ENCODE peak calls at places on chromosomes 3 and 15, in four cellular contexts. One of them, this sample, is unnamed.

GRCh38 chr15:25544076-25544475 is 105.3 kb upstream of the UBE3A start:
- DNase-seq in WERI-Rb-1: peak; percentile 82
- DNase-seq in HAP-1: no peak
- DNase-seq in neural progenitor cell: no peak
- DNase-seq in this sample: no peak

GRCh38 chr3:169765281-169765624 is 393 bp upstream of the TERC start:
- DNase-seq in WERI-Rb-1: no peak
- DNase-seq in HAP-1: no peak
- DNase-seq in neural progenitor cell: no peak
- DNase-seq in this sample: no peak

GRCh38 chr3:16253601-16254000 is 11.1 kb downstream of the DPH3 start:
- DNase-seq in HAP-1: no peak
- DNase-seq in neural progenitor cell: no peak
- DNase-seq in WERI-Rb-1: no peak
- DNase-seq in this sample: peak; percentile 24

GRCh38 chr3:177977381-177978158 is 558.7 kb upstream of the KCNMB2 start:
- DNase-seq in HAP-1: no peak
- DNase-seq in neural progenitor cell: no peak
- DNase-seq in WERI-Rb-1: no peak
- DNase-seq in this sample: no peak

GRCh38 chr15:66151809-66152208 is 101.7 kb downstream of the MEGF11 start:
- DNase-seq in WERI-Rb-1: peak; percentile 66
- DNase-seq in HAP-1: no peak
- DNase-seq in neural progenitor cell: peak; percentile 63
- DNase-seq in this sample: peak; percentile 18

GRCh38 chr3:9087831-9088413 is 124.7 kb upstream of the RAD18 start:
- DNase-seq in neural progenitor cell: no peak
- DNase-seq in WERI-Rb-1: no peak
- DNase-seq in HAP-1: no peak
- DNase-seq in this sample: no peak

GRCh38 chr3:62036726-62037125 is 336.6 kb downstream of the FEZF2 start:
- DNase-seq in HAP-1: no peak
- DNase-seq in neural progenitor cell: no peak
- DNase-seq in WERI-Rb-1: no peak
- DNase-seq in this sample: no peak

GRCh38 chr15:82828064-82828463 is 18.6 kb downstream of the WHAMM start:
- DNase-seq in HAP-1: no peak
- DNase-seq in WERI-Rb-1: no peak
- DNase-seq in neural progenitor cell: no peak
- DNase-seq in this sample: no peak

GRCh38 chr15:74442604-74443003 is 8.8 kb upstream of the SEMA7A start:
- DNase-seq in WERI-Rb-1: no peak
- DNase-seq in HAP-1: no peak
- DNase-seq in neural progenitor cell: no peak
- DNase-seq in this sample: no peak

GRCh38 chr15:36831125-36831914 is 251.9 kb downstream of the CDIN1 start:
- DNase-seq in WERI-Rb-1: no peak
- DNase-seq in HAP-1: no peak
- DNase-seq in neural progenitor cell: no peak
- DNase-seq in this sample: no peak

GRCh38 chr3:116579843-116580242 is 129.7 kb upstream of the TUSC7 start:
- DNase-seq in neural progenitor cell: peak; percentile 50
- DNase-seq in HAP-1: no peak
- DNase-seq in WERI-Rb-1: no peak
- DNase-seq in this sample: no peak

GRCh38 chr3:102374863-102375637 is 59.8 kb upstream of the ZPLD1 start:
- DNase-seq in HAP-1: no peak
- DNase-seq in neural progenitor cell: peak; percentile 8
- DNase-seq in WERI-Rb-1: no peak
- DNase-seq in this sample: no peak

GRCh38 chr3:194682651-194683310 is 2.9 kb upstream of the FAM43A start:
- DNase-seq in HAP-1: peak; percentile 80
- DNase-seq in WERI-Rb-1: peak; percentile 59
- DNase-seq in neural progenitor cell: peak; percentile 82
- DNase-seq in this sample: peak; percentile 79

GRCh38 chr3:113140876-113141275 is 70.5 kb upstream of the BOC start:
- DNase-seq in HAP-1: no peak
- DNase-seq in WERI-Rb-1: no peak
- DNase-seq in neural progenitor cell: no peak
- DNase-seq in this sample: no peak

GRCh38 chr3:39638286-39638685 is 170.8 kb downstream of the MOBP start:
- DNase-seq in HAP-1: no peak
- DNase-seq in neural progenitor cell: no peak
- DNase-seq in WERI-Rb-1: no peak
- DNase-seq in this sample: no peak

DNA sequence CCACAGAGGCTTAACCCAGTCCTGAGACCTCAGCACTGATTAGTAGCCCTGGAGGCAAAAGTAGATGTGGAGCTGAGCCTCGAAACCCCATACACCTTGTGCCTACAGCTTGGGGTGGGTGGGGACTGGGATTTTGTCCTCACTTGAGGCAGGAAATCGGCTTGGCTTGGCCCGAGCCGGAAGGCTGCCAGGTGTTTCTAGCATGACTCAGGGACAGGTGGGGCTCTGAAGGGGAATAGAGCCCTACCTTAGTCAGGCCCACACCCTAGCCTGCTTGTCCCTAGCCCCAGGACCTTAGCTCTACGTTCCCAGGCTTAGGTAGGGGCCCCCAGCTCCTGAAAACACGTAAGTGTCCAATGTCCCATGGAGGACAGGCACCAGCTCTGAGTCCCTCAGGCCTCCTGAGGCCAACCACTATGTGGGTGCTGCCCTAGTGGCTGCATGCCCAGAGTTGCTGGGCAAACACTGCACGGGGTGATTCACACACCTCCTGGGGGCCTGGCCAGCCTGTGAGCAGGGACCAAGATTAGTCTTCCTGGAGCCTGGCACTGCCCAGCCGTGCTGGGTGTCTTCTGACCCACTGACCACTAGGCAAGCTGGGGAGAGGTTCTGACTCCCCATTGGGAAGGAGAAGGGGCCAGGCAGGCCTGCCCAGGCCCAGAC is 3.1 kb downstream of the MST1R start:
- DNase-seq in neural progenitor cell: no peak
- DNase-seq in WERI-Rb-1: no peak
- DNase-seq in HAP-1: no peak
- DNase-seq in this sample: peak; percentile 90
- H3K4me3 ChIP-seq in neural progenitor cell: no peak overlapping the region
- H3K4me3 ChIP-seq in WERI-Rb-1: no peak overlapping the region
- H3K4me3 ChIP-seq in HAP-1: no peak overlapping the region
- H3K4me3 ChIP-seq in this sample: peak overlapping the region; percentile 15

GRCh38 chr3:130748520-130748919 is 1.9 kb upstream of the PIK3R4 start:
- DNase-seq in neural progenitor cell: no peak
- DNase-seq in WERI-Rb-1: no peak
- DNase-seq in HAP-1: no peak
- DNase-seq in this sample: no peak
- H3K4me3 ChIP-seq in neural progenitor cell: peak overlapping the region; percentile 91
- H3K4me3 ChIP-seq in WERI-Rb-1: no peak overlapping the region
- H3K4me3 ChIP-seq in HAP-1: no peak overlapping the region
- H3K4me3 ChIP-seq in this sample: no peak overlapping the region

GRCh38 chr15:67824900-67825879 is at the start of gene SKOR1:
- DNase-seq in HAP-1: no peak
- DNase-seq in WERI-Rb-1: no peak
- DNase-seq in neural progenitor cell: peak; percentile 85
- DNase-seq in this sample: no peak

GRCh38 chr15:67825880-67826716 is 789 bp downstream of the SKOR1 start:
- DNase-seq in neural progenitor cell: peak; percentile 58
- DNase-seq in WERI-Rb-1: no peak
- DNase-seq in HAP-1: no peak
- DNase-seq in this sample: no peak

GRCh38 chr15:67823371-67824156 is 1.7 kb upstream of the SKOR1 start:
- DNase-seq in HAP-1: no peak
- DNase-seq in neural progenitor cell: peak; percentile 56
- DNase-seq in WERI-Rb-1: no peak
- DNase-seq in this sample: no peak

GRCh38 chr15:67822537-67823370 is 2.6 kb upstream of the SKOR1 start:
- DNase-seq in HAP-1: no peak
- DNase-seq in neural progenitor cell: no peak
- DNase-seq in WERI-Rb-1: no peak
- DNase-seq in this sample: no peak

DNA sequence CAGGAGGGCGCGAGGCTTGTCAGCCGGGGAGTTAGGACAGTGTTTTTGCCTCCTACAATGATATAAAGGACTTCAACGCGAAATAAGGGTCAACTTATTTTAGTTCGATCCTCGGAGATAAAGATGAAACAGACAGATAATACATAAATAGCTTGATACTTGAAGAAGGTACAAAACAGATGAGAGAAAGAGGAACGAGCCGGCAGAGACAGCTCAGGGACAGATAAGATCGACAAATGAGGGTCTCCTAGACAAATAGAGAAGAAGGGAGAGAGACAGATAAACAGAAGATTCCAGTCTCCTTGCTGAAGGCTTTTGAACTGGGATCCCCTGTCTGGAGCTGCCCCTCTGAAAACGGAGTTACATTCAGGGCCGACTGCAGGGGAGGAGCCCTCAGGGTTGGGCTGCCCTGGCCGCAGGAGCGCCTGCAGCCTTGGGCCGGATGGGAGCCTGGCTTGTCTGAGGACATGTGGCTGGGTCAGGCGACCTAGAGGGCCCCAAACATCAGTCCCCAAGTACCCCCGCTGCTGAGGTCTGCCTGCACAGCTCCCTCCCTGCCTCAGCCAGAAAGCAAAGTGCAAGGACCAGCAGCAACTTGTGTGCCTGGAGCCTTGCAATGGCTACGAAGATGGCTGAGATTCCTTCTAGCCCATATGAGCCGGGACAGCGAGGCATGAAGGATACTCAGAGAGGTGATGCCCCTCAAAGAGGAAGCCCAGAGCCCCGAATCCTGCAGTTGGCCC is 981 bp upstream of the SKOR1 start:
- DNase-seq in WERI-Rb-1: no peak
- DNase-seq in neural progenitor cell: no peak
- DNase-seq in HAP-1: no peak
- DNase-seq in this sample: no peak
- H3K4me3 ChIP-seq in WERI-Rb-1: peak overlapping the region; percentile 51
- H3K4me3 ChIP-seq in neural progenitor cell: peak overlapping the region; percentile 43
- H3K4me3 ChIP-seq in HAP-1: no peak overlapping the region
- H3K4me3 ChIP-seq in this sample: no peak overlapping the region

GRCh38 chr15:88623632-88624031 is 2.5 kb downstream of the AEN start:
- DNase-seq in HAP-1: no peak
- DNase-seq in neural progenitor cell: no peak
- DNase-seq in WERI-Rb-1: no peak
- DNase-seq in this sample: no peak

GRCh38 chr15:88625943-88626741 is 5.0 kb downstream of the AEN start:
- DNase-seq in WERI-Rb-1: no peak
- DNase-seq in neural progenitor cell: no peak
- DNase-seq in HAP-1: no peak
- DNase-seq in this sample: no peak

GRCh38 chr15:88623061-88623460 is 1.9 kb downstream of the AEN start:
- DNase-seq in neural progenitor cell: no peak
- DNase-seq in WERI-Rb-1: no peak
- DNase-seq in HAP-1: no peak
- DNase-seq in this sample: no peak

GRCh38 chr15:88624156-88624970 is 3.2 kb downstream of the AEN start:
- DNase-seq in WERI-Rb-1: no peak
- DNase-seq in HAP-1: peak; percentile 75
- DNase-seq in neural progenitor cell: peak; percentile 49
- DNase-seq in this sample: no peak

DNA sequence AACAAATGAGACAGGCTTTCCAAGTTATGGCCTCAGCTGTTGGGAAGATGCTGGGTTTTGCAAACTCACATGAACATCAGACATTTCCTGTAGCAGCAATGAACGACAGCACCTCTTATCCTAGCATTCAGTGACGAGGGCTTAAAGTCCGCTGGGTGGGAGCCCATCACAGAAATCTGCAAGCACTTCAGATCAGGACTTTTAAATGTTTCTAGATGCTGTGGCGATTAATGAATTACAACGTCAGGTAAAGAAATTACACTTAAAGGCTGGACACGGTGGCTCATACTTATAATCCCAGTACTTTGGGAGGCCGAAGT is 3.8 kb downstream of the AEN start:
- DNase-seq in HAP-1: no peak
- DNase-seq in WERI-Rb-1: no peak
- DNase-seq in neural progenitor cell: no peak
- DNase-seq in this sample: no peak
- H3K4me3 ChIP-seq in HAP-1: no peak overlapping the region
- H3K4me3 ChIP-seq in WERI-Rb-1: no peak overlapping the region
- H3K4me3 ChIP-seq in neural progenitor cell: no peak overlapping the region
- H3K4me3 ChIP-seq in this sample: no peak overlapping the region

GRCh38 chr15:39785806-39786205 is 3.2 kb upstream of the FSIP1 start:
- DNase-seq in neural progenitor cell: no peak
- DNase-seq in HAP-1: no peak
- DNase-seq in WERI-Rb-1: no peak
- DNase-seq in this sample: no peak
- H3K4me3 ChIP-seq in neural progenitor cell: no peak overlapping the region
- H3K4me3 ChIP-seq in HAP-1: no peak overlapping the region
- H3K4me3 ChIP-seq in WERI-Rb-1: no peak overlapping the region
- H3K4me3 ChIP-seq in this sample: no peak overlapping the region

GRCh38 chr3:156676467-156677119 is 2.2 kb downstream of the TIPARP start:
- DNase-seq in neural progenitor cell: no peak
- DNase-seq in WERI-Rb-1: no peak
- DNase-seq in HAP-1: peak; percentile 22
- DNase-seq in this sample: no peak
- H3K4me3 ChIP-seq in neural progenitor cell: peak overlapping the region; percentile 86
- H3K4me3 ChIP-seq in WERI-Rb-1: peak overlapping the region; percentile 96
- H3K4me3 ChIP-seq in HAP-1: peak overlapping the region; percentile 76
- H3K4me3 ChIP-seq in this sample: peak overlapping the region; percentile 79

GRCh38 chr3:38109580-38110313 is 27.2 kb downstream of the ACAA1 start:
- DNase-seq in neural progenitor cell: no peak
- DNase-seq in WERI-Rb-1: no peak
- DNase-seq in HAP-1: no peak
- DNase-seq in this sample: no peak

GRCh38 chr3:38111201-38111600 is 25.7 kb downstream of the ACAA1 start:
- DNase-seq in HAP-1: no peak
- DNase-seq in WERI-Rb-1: no peak
- DNase-seq in neural progenitor cell: no peak
- DNase-seq in this sample: no peak

GRCh38 chr3:38108649-38109579 is 28.0 kb downstream of the ACAA1 start:
- DNase-seq in HAP-1: no peak
- DNase-seq in WERI-Rb-1: peak; percentile 71
- DNase-seq in neural progenitor cell: no peak
- DNase-seq in this sample: no peak

GRCh38 chr3:38111696-38112377 is 25.1 kb downstream of the ACAA1 start:
- DNase-seq in neural progenitor cell: no peak
- DNase-seq in WERI-Rb-1: no peak
- DNase-seq in HAP-1: no peak
- DNase-seq in this sample: no peak

DNA sequence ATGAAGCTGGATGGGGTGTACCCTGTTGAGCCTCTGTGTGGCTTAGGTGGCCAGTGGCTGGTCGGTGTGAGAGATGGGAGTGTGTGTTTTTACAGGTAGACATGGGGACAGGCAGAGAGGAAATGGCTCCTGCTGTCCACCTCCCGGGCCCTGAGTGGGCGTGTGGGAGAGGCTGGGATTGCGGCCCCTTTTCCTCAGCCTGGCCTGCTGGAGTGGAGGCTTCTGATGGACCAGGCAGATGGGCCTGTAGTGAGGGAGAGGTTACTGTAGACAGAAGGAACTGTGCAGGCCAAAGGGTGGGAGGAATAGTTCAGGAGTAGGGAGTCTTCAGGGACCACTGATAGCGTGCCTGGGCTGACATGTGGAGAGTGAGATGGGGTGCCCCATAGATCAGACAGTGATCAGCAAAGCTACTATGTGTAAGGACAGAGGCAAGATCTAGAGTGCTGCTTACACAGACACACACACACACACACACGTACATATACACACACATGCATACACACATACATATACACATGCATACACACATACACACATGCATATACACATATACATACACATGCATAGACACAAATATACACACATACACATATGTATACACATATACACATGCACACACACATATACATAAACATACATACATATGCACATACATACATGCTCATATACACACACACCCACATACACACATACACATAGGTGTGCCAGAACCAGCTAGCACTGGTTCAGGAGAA is 26.4 kb downstream of the ACAA1 start:
- DNase-seq in neural progenitor cell: no peak
- DNase-seq in WERI-Rb-1: no peak
- DNase-seq in HAP-1: no peak
- DNase-seq in this sample: no peak
- H3K4me3 ChIP-seq in neural progenitor cell: no peak overlapping the region
- H3K4me3 ChIP-seq in WERI-Rb-1: no peak overlapping the region
- H3K4me3 ChIP-seq in HAP-1: no peak overlapping the region
- H3K4me3 ChIP-seq in this sample: no peak overlapping the region

This sample was measured in transverse colon.